ENCODE peak calls at places on chromosomes 3 and 15, in six cellular contexts. P, L, H, F, A and M are unnamed samples.

GRCh38 chr3:6994081-6994668 is 133.3 kb downstream of the GRM7 start:
- DNase-seq in P (no peak), L (no peak), F (no peak), A (no peak), H (no peak), M (peak; percentile 14)

GRCh38 chr3:63048365-63048764 is 173.1 kb upstream of the CADPS start:
- DNase-seq in F (no peak), A (no peak), P (no peak), H (no peak), L (no peak), M (no peak)

GRCh38 chr3:129917423-129918007 is 24.0 kb upstream of the TMCC1 start:
- DNase-seq in A (no peak), P (no peak), L (no peak), H (no peak), F (no peak), M (no peak)

GRCh38 chr3:173838644-173839043 is 441.1 kb downstream of the NLGN1 start:
- DNase-seq in L (no peak), F (no peak), A (no peak), H (no peak), P (no peak), M (no peak)

GRCh38 chr3:46356909-46357308 is 3.0 kb downstream of the CCR2 start:
- DNase-seq in L (no peak), P (no peak), A (no peak), F (no peak), H (no peak), M (no peak)

GRCh38 chr3:123046262-123046873 is 18.8 kb upstream of the SEMA5B start:
- DNase-seq in P (no peak), F (no peak), A (no peak), H (no peak), L (no peak), M (no peak)

GRCh38 chr15:88701561-88702095 is 62.8 kb downstream of the ISG20 start:
- DNase-seq in L (no peak), F (no peak), H (no peak), A (no peak), P (peak; percentile 22), M (peak; percentile 81)

GRCh38 chr3:150293401-150294001 is 114.6 kb upstream of the TSC22D2 start:
- DNase-seq in P (no peak), A (no peak), H (no peak), L (no peak), F (no peak), M (no peak)

DNA sequence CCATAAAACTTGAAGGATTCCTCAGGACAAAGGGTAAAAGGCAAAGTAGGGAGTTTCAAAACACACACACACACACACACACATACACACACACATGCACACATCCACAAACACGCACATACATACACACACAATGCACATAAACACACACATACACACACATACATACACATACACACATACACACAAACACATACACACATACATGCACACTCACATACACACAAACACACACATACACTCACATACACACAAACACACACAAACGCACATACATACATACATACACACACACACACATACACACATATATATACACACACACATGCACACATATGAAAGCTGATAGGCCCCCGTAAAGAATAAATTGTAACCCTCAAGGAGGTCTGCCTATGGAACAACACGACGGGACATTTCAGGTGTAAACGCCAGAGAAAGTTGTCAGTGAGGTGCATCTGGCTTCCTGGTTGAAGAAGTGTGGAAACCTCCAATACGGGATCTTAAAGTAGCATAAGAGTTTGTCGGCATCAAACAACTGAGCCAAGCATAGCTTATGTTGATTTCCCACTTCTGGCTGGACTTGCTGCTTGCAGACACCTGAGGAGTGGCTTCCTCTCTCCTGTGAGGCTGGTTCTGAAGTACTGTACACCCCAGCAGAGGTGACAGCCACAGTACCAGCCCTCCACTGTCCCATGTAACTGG is 5.8 kb downstream of the RFTN1 start:
- DNase-seq in L (no peak), F (no peak), H (no peak), P (no peak), A (no peak), M (no peak)
- H3K4me3 ChIP-seq in L (no peak overlapping the region), F (no peak overlapping the region), H (peak overlapping the region; percentile 35), P (peak overlapping the region; percentile 89), A (no peak overlapping the region), M (no peak overlapping the region)

DNA sequence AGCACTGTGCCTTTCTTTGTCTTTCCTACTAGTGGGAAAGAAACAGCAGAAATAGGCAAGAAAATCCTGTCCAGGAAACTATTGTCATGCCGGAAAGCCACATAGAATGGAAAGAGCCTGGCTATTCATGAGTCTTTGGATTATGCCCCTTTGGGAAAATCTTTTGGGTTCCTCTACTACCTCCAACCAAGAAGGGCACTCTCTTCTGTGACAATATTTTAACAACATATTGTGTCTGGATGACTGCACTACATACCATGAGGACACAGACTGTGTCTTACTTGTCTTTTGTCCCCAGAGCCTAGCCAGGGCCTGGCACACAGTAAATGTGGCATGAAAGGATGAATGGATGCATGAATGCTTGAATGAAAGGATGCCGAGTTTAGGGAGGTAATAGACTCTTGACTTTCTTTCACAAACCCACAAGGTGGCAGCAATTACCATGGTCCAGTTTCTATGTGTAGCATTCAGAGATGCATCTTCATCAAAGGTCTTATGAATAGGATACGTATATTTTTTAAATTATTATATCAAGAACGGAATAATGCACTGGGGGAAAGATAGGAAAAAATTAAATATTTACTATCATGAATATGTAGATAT is 30.3 kb downstream of the ARL14 start:
- DNase-seq in L (peak; percentile 54), P (peak; percentile 36), F (peak; percentile 52), H (no peak), A (no peak), M (peak; percentile 25)
- H3K36me3 ChIP-seq in L (no peaks in the 10 kb centered on the region), P (no peaks in the 10 kb centered on the region), F (no peaks in the 10 kb centered on the region), H (no peaks in the 10 kb centered on the region), A (no peaks in the 10 kb centered on the region), M (no peaks in the 10 kb centered on the region)

GRCh38 chr3:30354972-30355371 is 251.4 kb upstream of the TGFBR2 start:
- DNase-seq in H (no peak), L (peak; percentile 51), A (no peak), P (no peak), F (no peak), M (no peak)

GRCh38 chr3:30355622-30356021 is 250.8 kb upstream of the TGFBR2 start:
- DNase-seq in P (no peak), H (no peak), F (no peak), A (no peak), L (no peak), M (no peak)

GRCh38 chr3:30358871-30359270 is 247.5 kb upstream of the TGFBR2 start:
- DNase-seq in A (no peak), H (no peak), L (no peak), P (no peak), F (no peak), M (no peak)

GRCh38 chr3:30356901-30357753 is 249.3 kb upstream of the TGFBR2 start:
- DNase-seq in P (no peak), L (no peak), A (no peak), H (no peak), F (no peak), M (no peak)

GRCh38 chr3:30357897-30358296 is 248.5 kb upstream of the TGFBR2 start:
- DNase-seq in H (no peak), L (no peak), A (no peak), P (no peak), F (no peak), M (no peak)
- H3K27me3 ChIP-seq in H (no peaks in the 10 kb centered on the region), L (no peaks in the 10 kb centered on the region), A (no peaks in the 10 kb centered on the region), P (peaks cover 5% of the 10 kb centered on the region), F (no peaks in the 10 kb centered on the region), M (no peaks in the 10 kb centered on the region)

GRCh38 chr3:38658886-38659285 is 9.4 kb upstream of the SCN5A start:
- DNase-seq in P (no peak), A (no peak), F (no peak), H (no peak), L (no peak), M (no peak)
- H3K4me3 ChIP-seq in P (no peak overlapping the region), A (no peak overlapping the region), F (no peak overlapping the region), H (no peak overlapping the region), L (no peak overlapping the region), M (no peak overlapping the region)